ENCODE peak calls at places on chromosomes 1 and 21, in seven cellular contexts. Y is tibial artery, D is suprapubic skin, X is epithelial cell of esophagus, O is tibial nerve, G is HFFc6, Z is RWPE1. I is an unnamed sample.

GRCh38 chr1:110308247-110308646 is 30.9 kb upstream of the RBM15 start:
- DNase-seq in Y (no peak), D (no peak), X (peak), O (no peak), G (peak), Z (no peak), I (no peak)

GRCh38 chr1:100249155-100249536 is 488 bp downstream of the DBT start:
- DNase-seq in Y (no peak), D (no peak), X (no peak), O (no peak), G (no peak), Z (no peak), I (no peak)

GRCh38 chr1:155277896-155278688 is 829 bp downstream of the HCN3 start:
- DNase-seq in Y (peak), D (peak), X (peak), O (peak), G (no peak), Z (peak), I (no peak)

GRCh38 chr1:68046423-68046822 is 4.0 kb downstream of the DIRAS3 start:
- DNase-seq in Y (no peak), D (no peak), X (no peak), O (no peak), G (no peak), Z (no peak), I (no peak)

GRCh38 chr1:91751281-91751680 is 134.7 kb downstream of the TGFBR3 start:
- DNase-seq in Y (peak), D (no peak), X (no peak), O (peak), G (no peak), Z (no peak), I (no peak)

GRCh38 chr1:214401666-214402065 is 120.7 kb downstream of the SMYD2 start:
- DNase-seq in Y (no peak), D (no peak), X (no peak), O (no peak), G (no peak), Z (no peak), I (no peak)

GRCh38 chr21:32359719-32360260 is 33.0 kb downstream of the URB1 start:
- DNase-seq in Y (no peak), D (peak), X (peak), O (no peak), G (peak), Z (no peak), I (no peak)

GRCh38 chr21:46063734-46064680 is 33.9 kb upstream of the COL6A2 start:
- DNase-seq in Y (no peak), D (peak), X (no peak), O (no peak), G (no peak), Z (no peak), I (no peak)

GRCh38 chr1:244599937-244600350 is 53.0 kb upstream of the DESI2 start:
- DNase-seq in Y (peak), D (no peak), X (peak), O (no peak), G (peak), Z (peak), I (peak)

GRCh38 chr1:246281639-246282038 is 225.4 kb downstream of the SMYD3 start:
- DNase-seq in Y (no peak), D (no peak), X (no peak), O (no peak), G (no peak), Z (no peak), I (no peak)

GRCh38 chr1:33468559-33468958 is 3.9 kb upstream of the ZSCAN20 start:
- DNase-seq in Y (no peak), D (no peak), X (no peak), O (no peak), G (no peak), Z (no peak), I (no peak)

GRCh38 chr1:219699870-219700269 is 87.0 kb upstream of the ZC3H11B start:
- DNase-seq in Y (no peak), D (no peak), X (peak), O (no peak), G (no peak), Z (peak), I (no peak)

GRCh38 chr1:10943991-10944730 is 68.3 kb upstream of the TARDBP start:
- DNase-seq in Y (no peak), D (no peak), X (peak), O (peak), G (no peak), Z (no peak), I (no peak)

GRCh38 chr1:108583757-108584156 is 23.9 kb downstream of the EEIG2 start:
- DNase-seq in Y (no peak), D (no peak), X (no peak), O (peak), G (no peak), Z (no peak), I (no peak)

GRCh38 chr1:204108312-204109141 is 35.6 kb downstream of the SOX13 start:
- DNase-seq in Y (no peak), D (no peak), X (no peak), O (no peak), G (no peak), Z (no peak), I (no peak)

GRCh38 chr21:20353351-20353750 is 644.9 kb upstream of the NCAM2 start:
- DNase-seq in Y (no peak), D (no peak), X (peak), O (no peak), G (no peak), Z (peak), I (no peak)

GRCh38 chr1:245260116-245260882 is 105.5 kb downstream of the KIF26B start:
- DNase-seq in Y (no peak), D (no peak), X (no peak), O (no peak), G (no peak), Z (no peak), I (no peak)

GRCh38 chr1:33393524-33393923 is 37.4 kb downstream of the PHC2 start:
- DNase-seq in Y (no peak), D (no peak), X (no peak), O (no peak), G (no peak), Z (no peak), I (no peak)

GRCh38 chr21:46081022-46081861 is 16.7 kb upstream of the COL6A2 start:
- DNase-seq in Y (no peak), D (no peak), X (no peak), O (no peak), G (no peak), Z (no peak), I (no peak)

GRCh38 chr1:47532831-47533175 is 95.0 kb downstream of the FOXD2 start:
- DNase-seq in Y (no peak), D (no peak), X (no peak), O (no peak), G (no peak), Z (no peak), I (no peak)

GRCh38 chr1:114755006-114755936 is 2.5 kb downstream of the CSDE1 start:
- DNase-seq in Y (no peak), D (no peak), X (peak), O (no peak), G (no peak), Z (no peak), I (no peak)

GRCh38 chr1:192803501-192803900 is 5.3 kb upstream of the RGS2 start:
- DNase-seq in Y (no peak), D (no peak), X (no peak), O (no peak), G (no peak), Z (no peak), I (no peak)

GRCh38 chr1:244896550-244896949 is 32.2 kb upstream of the HNRNPU start:
- DNase-seq in Y (no peak), D (no peak), X (peak), O (no peak), G (peak), Z (no peak), I (no peak)

DNA sequence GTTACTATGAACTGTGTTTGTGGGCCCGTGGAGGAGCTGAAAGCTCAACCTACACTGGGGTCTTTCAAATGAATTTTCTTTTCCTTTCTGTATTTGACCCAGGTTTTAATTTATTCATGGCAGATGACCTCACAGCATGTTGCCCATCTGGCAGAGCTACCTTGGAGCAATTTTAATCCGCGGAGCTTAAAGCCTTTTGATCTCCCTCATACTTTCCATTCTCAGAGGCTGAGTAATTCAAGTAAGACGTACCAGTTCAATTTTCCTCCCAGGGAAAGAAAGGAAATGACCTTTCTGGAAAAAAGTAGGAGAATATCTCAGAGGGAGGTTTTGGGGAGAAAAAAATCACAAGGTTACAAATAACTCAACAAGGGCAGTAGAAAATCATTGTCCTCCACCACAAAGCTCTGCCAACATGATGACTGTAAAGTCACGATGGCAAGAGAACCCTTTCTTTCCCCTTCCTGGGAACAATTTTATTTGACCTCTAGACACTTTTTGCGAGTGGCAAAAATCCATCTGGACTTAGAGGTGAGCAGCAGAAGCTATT is 21.6 kb upstream of the PCP4 start:
- DNase-seq in Y (no peak), D (no peak), X (no peak), O (no peak), G (peak), Z (no peak), I (no peak)
- TF ChIP-seq CTCF in Y (no peak), D (no peak), X (no peak), O (no peak), G (no peak), Z (no peak), I (no peak)

DNA sequence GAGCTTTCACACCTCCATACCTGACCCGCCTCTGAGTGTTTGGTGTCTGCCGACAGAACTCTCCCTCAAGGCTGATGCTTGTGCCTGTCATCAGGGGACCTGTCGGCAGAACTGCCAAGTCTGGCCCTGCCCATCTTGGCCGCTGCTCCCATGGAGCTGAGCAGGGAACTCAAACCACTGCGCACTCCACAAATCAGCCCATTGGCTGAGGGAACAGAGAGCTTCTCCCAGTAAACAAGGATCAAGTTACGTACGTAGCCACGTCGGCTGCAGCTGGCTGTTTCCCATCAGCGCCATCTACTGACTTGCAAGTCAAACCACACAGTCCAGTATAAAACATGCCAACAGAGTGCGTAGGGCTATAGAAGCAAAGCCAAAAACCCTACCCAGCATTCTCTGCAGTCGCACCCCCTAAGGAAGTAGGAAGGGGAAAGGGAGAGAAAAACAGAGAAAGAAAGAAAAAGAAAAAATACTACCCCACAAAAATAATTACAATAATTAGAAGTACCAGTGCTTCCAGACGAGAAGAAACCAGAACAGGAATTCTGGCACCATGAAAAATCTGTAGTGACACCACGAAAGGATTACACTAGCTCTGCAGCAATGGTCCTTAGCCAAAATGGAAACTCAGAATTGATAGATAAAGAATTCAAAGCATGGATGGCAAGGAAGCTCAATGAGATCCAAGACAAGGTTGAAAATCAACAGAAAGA is 13.1 kb downstream of the KRTAP13-1 start:
- DNase-seq in Y (no peak), D (no peak), X (peak), O (no peak), G (no peak), Z (peak), I (no peak)
- TF ChIP-seq CTCF in Y (peak), D (no peak), X (peak), O (no peak), G (peak), Z (peak), I (no peak)

DNA sequence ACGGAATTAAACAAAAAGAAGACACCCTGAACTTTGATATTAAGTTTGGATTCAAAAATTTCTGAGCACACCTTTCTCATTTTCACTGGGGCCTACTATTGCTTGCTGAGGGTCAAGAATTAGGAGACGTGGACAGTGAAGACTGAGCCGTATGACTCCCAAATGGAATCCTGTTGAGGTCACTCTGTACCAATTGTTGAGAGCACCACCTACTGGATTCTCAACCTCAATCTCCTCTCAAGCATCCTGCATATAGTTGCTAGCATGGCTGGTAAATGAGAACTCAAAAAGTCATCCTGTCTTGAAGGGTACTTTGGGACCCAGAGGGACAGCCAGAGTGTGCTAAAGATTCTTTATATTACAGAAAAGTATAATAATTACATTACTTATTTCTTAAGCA is 20.2 kb upstream of the MTR start:
- DNase-seq in Y (no peak), D (no peak), X (peak), O (no peak), G (no peak), Z (no peak), I (no peak)
- TF ChIP-seq CTCF in Y (peak), D (no peak), X (peak), O (no peak), G (peak), Z (no peak), I (peak)

GRCh38 chr1:42680921-42681683 is 1.1 kb upstream of the YBX1 start:
- DNase-seq in Y (no peak), D (no peak), X (peak), O (no peak), G (peak), Z (no peak), I (no peak)

GRCh38 chr1:42682739-42683529 is 716 bp downstream of the YBX1 start:
- DNase-seq in Y (peak), D (peak), X (peak), O (peak), G (peak), Z (peak), I (no peak)

GRCh38 chr1:42681771-42682483 is at the start of gene YBX1:
- DNase-seq in Y (peak), D (peak), X (peak), O (peak), G (peak), Z (peak), I (peak)

GRCh38 chr1:42679364-42679983 is 2.7 kb upstream of the YBX1 start:
- DNase-seq in Y (no peak), D (no peak), X (peak), O (no peak), G (peak), Z (no peak), I (no peak)

DNA sequence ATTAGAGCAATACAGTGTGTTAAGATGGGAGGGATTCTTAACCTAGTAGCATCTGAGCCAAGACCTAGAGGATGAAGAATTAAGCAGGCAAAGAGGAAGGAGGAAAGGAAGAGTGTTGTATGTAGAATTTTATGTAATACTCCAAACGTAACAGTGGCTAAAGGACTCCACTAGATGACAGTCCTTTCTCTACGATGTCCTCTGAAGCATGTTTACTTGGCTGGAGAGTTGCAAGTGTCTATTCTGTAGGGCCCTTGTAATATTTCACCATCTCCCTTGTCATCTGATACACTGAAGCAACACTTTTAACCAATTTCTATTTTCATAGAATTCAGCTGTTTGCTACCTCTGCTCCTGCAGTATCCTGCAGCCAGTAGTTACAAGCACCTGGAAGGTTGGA is 2.2 kb upstream of the YBX1 start:
- DNase-seq in Y (no peak), D (no peak), X (no peak), O (no peak), G (no peak), Z (no peak), I (no peak)
- TF ChIP-seq CTCF in Y (no peak), D (no peak), X (no peak), O (no peak), G (no peak), Z (no peak), I (no peak)

DNA sequence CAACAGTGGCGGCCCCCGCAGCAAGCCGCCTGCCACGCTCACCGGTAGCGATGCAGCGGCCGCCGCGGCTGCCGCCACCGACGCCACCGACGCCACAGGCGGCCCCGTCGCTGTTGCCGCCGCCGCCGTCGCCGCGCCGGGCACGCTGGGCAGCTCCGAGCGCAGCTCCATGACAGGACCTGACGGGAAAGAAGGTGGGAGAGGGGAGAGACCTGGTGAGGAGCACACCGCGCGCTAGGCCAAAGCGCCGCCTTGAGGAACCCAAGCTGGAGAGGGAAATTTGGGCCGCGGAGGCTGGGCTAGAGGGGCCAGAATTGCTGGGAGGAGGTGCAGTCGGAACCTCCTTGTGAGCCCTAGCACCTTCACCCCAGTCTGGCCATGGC is 1.9 kb downstream of the DMRTA2 start:
- DNase-seq in Y (no peak), D (no peak), X (no peak), O (no peak), G (no peak), Z (no peak), I (no peak)
- TF ChIP-seq CTCF in Y (no peak), D (no peak), X (no peak), O (no peak), G (no peak), Z (no peak), I (no peak)

GRCh38 chr1:3535732-3536131 is 75.6 kb downstream of the MEGF6 start:
- DNase-seq in Y (no peak), D (no peak), X (no peak), O (no peak), G (no peak), Z (no peak), I (no peak)

GRCh38 chr1:3531928-3532327 is 77.5 kb downstream of the ARHGEF16 start:
- DNase-seq in Y (no peak), D (no peak), X (no peak), O (no peak), G (no peak), Z (no peak), I (no peak)

GRCh38 chr1:3534803-3535637 is 76.3 kb downstream of the MEGF6 start:
- DNase-seq in Y (no peak), D (no peak), X (no peak), O (no peak), G (no peak), Z (no peak), I (no peak)

GRCh38 chr1:3530931-3531818 is 76.7 kb downstream of the ARHGEF16 start:
- DNase-seq in Y (peak), D (peak), X (peak), O (peak), G (peak), Z (peak), I (no peak)

DNA sequence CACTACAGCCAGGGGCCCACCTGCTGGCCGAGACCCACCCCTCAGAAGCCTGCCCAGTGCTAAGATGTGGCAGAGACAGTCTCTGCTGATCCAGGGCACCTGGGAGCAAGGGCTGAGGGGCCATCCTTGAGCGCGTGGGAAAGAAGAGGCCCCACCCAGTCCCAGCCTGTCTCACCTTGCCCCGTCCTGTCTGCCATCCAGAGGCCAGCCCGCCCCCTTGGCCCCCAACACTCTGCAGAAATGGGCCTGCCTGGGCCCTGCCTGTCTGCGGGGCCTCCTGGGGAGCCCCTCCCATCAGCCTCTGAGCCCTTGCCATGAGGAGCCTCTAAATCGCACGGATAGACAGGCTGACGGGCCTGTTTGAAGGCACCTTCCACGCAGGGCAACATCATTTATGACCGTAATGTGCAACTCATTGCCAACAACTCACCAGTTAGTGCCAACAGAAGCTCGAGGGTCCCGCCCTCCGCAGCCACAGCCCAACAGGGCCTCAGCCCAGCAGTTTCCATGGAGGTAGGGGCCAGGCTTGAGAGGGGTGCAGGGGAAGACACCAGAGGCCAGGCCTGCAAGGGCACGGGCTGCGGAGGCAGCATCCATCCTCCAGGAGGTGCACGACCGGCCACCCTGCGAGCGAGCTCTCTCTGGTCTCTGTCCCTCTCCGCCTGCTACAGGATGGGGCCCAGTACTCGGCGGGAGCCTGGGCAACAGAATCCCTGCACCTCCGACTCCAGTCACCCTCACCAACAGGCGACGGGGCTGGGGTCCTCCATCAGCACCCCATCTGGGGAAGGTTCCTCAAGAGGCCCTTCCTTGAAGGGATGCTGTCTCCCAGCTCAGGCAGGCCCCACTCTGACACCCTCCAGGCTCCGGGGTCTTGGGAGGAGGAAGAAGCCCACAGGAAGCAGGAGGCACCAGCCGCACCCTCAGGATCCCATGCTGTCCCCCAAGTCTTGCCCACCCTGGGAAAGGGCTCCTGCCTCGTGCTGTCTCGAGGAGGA is 78.0 kb downstream of the MEGF6 start:
- DNase-seq in Y (no peak), D (no peak), X (no peak), O (no peak), G (no peak), Z (no peak), I (no peak)
- TF ChIP-seq CTCF in Y (no peak), D (no peak), X (no peak), O (no peak), G (no peak), Z (no peak), I (no peak)

DNA sequence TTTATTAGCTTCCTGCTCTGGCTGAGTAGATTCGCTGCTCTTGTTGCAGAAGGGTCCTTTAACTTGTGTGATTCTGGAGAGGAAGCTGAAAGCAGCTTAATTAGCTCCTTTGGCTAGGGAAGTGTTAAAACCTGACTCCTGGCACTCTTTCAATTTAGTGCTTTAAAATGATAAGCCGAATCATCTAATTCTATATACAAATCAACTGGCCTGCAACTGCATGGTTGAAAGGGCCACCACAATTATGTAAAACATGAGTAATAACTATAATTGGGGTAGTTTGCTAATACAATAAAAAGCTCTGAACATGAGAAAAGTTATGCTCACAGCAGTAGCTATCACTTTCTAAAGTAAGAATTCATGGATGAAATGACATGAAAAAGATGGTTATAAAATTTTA is 324.2 kb downstream of the KCTD3 start:
- DNase-seq in Y (no peak), D (no peak), X (no peak), O (no peak), G (peak), Z (no peak), I (no peak)
- TF ChIP-seq CTCF in Y (no peak), D (no peak), X (no peak), O (no peak), G (no peak), Z (no peak), I (no peak)

I was measured in thoracic aorta.